ENCODE peak calls at places on chromosomes 12 and 14, in five cellular contexts. K, O, B, H and I are unnamed samples. For H3F3A, the result is how much of the 10 kb centered on the place peaks cover.

GRCh38 chr14:74978416-74978947 is 23.1 kb upstream of the PGF start:
- DNase-seq in K (peak), O (peak), B (peak), H (no peak), I (peak)

GRCh38 chr12:10497602-10498001 is 8.1 kb upstream of the EIF2S3B start:
- DNase-seq in K (no peak), O (no peak), B (no peak), H (no peak), I (no peak)

GRCh38 chr12:91577586-91578539 is 395.2 kb upstream of the DCN start:
- DNase-seq in K (peak), O (no peak), B (peak), H (peak), I (peak)

GRCh38 chr14:81193924-81194633 is 26.7 kb downstream of the GTF2A1 start:
- DNase-seq in K (peak), O (no peak), B (no peak), H (peak), I (no peak)

GRCh38 chr12:77031745-77032144 is 33.6 kb downstream of the E2F7 start:
- DNase-seq in K (no peak), O (no peak), B (peak), H (no peak), I (peak)

GRCh38 chr12:130658106-130658505 is 58.0 kb downstream of the RIMBP2 start:
- DNase-seq in K (no peak), O (no peak), B (no peak), H (no peak), I (no peak)

GRCh38 chr14:90607141-90607540 is 209.1 kb downstream of the TTC7B start:
- DNase-seq in K (no peak), O (no peak), B (no peak), H (no peak), I (no peak)

GRCh38 chr12:40325349-40325960 is 100.7 kb downstream of the LRRK2 start:
- DNase-seq in K (peak), O (peak), B (peak), H (peak), I (peak)

GRCh38 chr14:30143617-30144016 is 216.0 kb upstream of the PRKD1 start:
- DNase-seq in K (no peak), O (no peak), B (no peak), H (no peak), I (peak)

GRCh38 chr14:78519863-78520262 is 349.7 kb downstream of the NRXN3 start:
- DNase-seq in K (peak), O (peak), B (no peak), H (no peak), I (peak)

GRCh38 chr12:5171701-5172100 is 128.0 kb downstream of the KCNA5 start:
- DNase-seq in K (peak), O (peak), B (peak), H (peak), I (peak)

GRCh38 chr12:96456265-96456974 is 33.0 kb upstream of the CFAP54 start:
- DNase-seq in K (no peak), O (no peak), B (no peak), H (no peak), I (no peak)

GRCh38 chr12:12563529-12563928 is 866 bp upstream of the DUSP16 start:
- DNase-seq in K (no peak), O (peak), B (no peak), H (no peak), I (peak)

GRCh38 chr14:68495101-68495637 is 297.7 kb downstream of the ZFP36L1 start:
- DNase-seq in K (peak), O (no peak), B (no peak), H (no peak), I (peak)

GRCh38 chr12:130522244-130522834 is 184.7 kb downstream of the PIWIL1 start:
- DNase-seq in K (no peak), O (no peak), B (peak), H (no peak), I (no peak)

GRCh38 chr14:51086044-51086443 is 8.9 kb downstream of the TRIM9 start:
- DNase-seq in K (no peak), O (no peak), B (no peak), H (no peak), I (no peak)

GRCh38 chr12:56724989-56725722 is at the start of gene NACA:
- DNase-seq in K (peak), O (peak), B (peak), H (peak), I (peak)

GRCh38 chr14:100539319-100539645 is 47.9 kb downstream of the BEGAIN start:
- DNase-seq in K (no peak), O (no peak), B (peak), H (no peak), I (no peak)

GRCh38 chr12:64036414-64036813 is 185.7 kb downstream of the KICS2 start:
- DNase-seq in K (peak), O (no peak), B (no peak), H (no peak), I (peak)

GRCh38 chr12:124920353-124920935 is 6.0 kb upstream of the UBC start:
- DNase-seq in K (no peak), O (peak), B (no peak), H (no peak), I (no peak)

GRCh38 chr14:32702571-32702970 is 236.1 kb upstream of the NPAS3 start:
- DNase-seq in K (no peak), O (peak), B (no peak), H (peak), I (peak)

GRCh38 chr14:30572771-30573170 is 13.8 kb downstream of the G2E3 start:
- DNase-seq in K (no peak), O (no peak), B (no peak), H (no peak), I (no peak)

GRCh38 chr12:112971248-112971647 is 7.1 kb upstream of the OAS2 start:
- DNase-seq in K (no peak), O (no peak), B (peak), H (no peak), I (no peak)

GRCh38 chr12:109735825-109736551 is 22.4 kb downstream of the FAM222A start:
- DNase-seq in K (no peak), O (no peak), B (peak), H (no peak), I (no peak)

GRCh38 chr12:129073157-129073915 is 220.1 kb downstream of the GLT1D1 start:
- DNase-seq in K (no peak), O (no peak), B (no peak), H (no peak), I (no peak)

GRCh38 chr12:50099302-50100008 is 4.4 kb upstream of the GPD1 start:
- DNase-seq in K (peak), O (no peak), B (no peak), H (no peak), I (peak)

GRCh38 chr12:131458048-131458374 is 252.9 kb upstream of the SFSWAP start:
- DNase-seq in K (no peak), O (no peak), B (no peak), H (no peak), I (no peak)

GRCh38 chr12:32546272-32546671 is 132.8 kb upstream of the DNM1L start:
- DNase-seq in K (no peak), O (no peak), B (no peak), H (no peak), I (no peak)

GRCh38 chr12:122203968-122204828 is 689 bp downstream of the B3GNT4 start:
- DNase-seq in K (no peak), O (peak), B (peak), H (no peak), I (peak)

GRCh38 chr14:31206536-31207286 is 882 bp downstream of the HECTD1 start:
- DNase-seq in K (peak), O (peak), B (peak), H (peak), I (peak)

GRCh38 chr14:104316121-104316722 is 177.8 kb downstream of the KIF26A start:
- DNase-seq in K (no peak), O (no peak), B (no peak), H (no peak), I (no peak)

GRCh38 chr12:122872815-122873361 is 23.0 kb downstream of the VPS37B start:
- DNase-seq in K (no peak), O (no peak), B (peak), H (peak), I (no peak)

GRCh38 chr14:101463566-101464171 is 97.6 kb upstream of the DIO3 start:
- DNase-seq in K (no peak), O (no peak), B (no peak), H (no peak), I (no peak)

GRCh38 chr14:81435578-81436295 is 35.6 kb upstream of the STON2 start:
- DNase-seq in K (peak), O (peak), B (peak), H (peak), I (peak)

GRCh38 chr12:49973361-49973830 is 649 bp downstream of the AQP6 start:
- DNase-seq in K (no peak), O (no peak), B (no peak), H (no peak), I (no peak)

GRCh38 chr12:106551410-106551809 is 31.4 kb upstream of the RFX4 start:
- DNase-seq in K (peak), O (no peak), B (no peak), H (no peak), I (no peak)

GRCh38 chr12:98582093-98582492 is 11.4 kb upstream of the SLC25A3 start:
- DNase-seq in K (peak), O (no peak), B (no peak), H (no peak), I (peak)

GRCh38 chr14:68230941-68231717 is 411.6 kb downstream of the RAD51B start:
- DNase-seq in K (peak), O (no peak), B (no peak), H (no peak), I (peak)

DNA sequence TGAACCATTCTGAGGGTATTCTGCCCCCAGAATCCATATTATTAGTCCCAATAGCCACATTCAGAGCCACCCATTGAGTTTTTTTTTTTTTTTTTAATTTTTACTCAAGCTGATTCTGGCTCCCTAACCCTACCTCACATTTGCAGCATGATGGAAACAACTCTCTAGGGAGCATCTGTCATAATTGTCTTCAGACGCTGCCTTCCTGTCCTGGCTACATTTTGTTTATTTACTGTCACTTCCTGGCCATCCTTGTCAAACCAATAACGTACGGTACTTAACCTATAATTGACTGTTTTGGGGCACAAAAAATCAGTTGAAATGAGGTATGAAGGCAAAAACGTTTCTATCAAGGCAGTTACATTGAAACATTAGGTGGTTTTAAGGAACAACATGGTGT is 2.1 kb downstream of the GLIPR1 start:
- DNase-seq in K (no peak), O (no peak), B (no peak), H (no peak), I (peak)
- H3K9ac ChIP-seq in K (no peak), O (no peak), B (peak), H (no peak), I (peak)

GRCh38 chr12:1720494-1720893 is 29.6 kb downstream of the ADIPOR2 start:
- DNase-seq in K (no peak), O (no peak), B (no peak), H (no peak), I (no peak)
- H3F3A ChIP-seq in K (under half), O (under half), B (under half), H (under half), I (under half)

GRCh38 chr12:82620917-82621316 is 65.8 kb upstream of the TMTC2 start:
- DNase-seq in K (no peak), O (no peak), B (no peak), H (no peak), I (no peak)
- H3K27ac ChIP-seq in K (no peak), O (no peak), B (no peak), H (no peak), I (no peak)

GRCh38 chr14:24607081-24607480 is 2.4 kb downstream of the GZMH start:
- DNase-seq in K (no peak), O (no peak), B (no peak), H (peak), I (no peak)

GRCh38 chr14:24609667-24610344 is at the start of gene GZMH:
- DNase-seq in K (no peak), O (no peak), B (no peak), H (peak), I (no peak)

GRCh38 chr14:24607635-24608492 is 1.6 kb downstream of the GZMH start:
- DNase-seq in K (no peak), O (no peak), B (no peak), H (no peak), I (no peak)

DNA sequence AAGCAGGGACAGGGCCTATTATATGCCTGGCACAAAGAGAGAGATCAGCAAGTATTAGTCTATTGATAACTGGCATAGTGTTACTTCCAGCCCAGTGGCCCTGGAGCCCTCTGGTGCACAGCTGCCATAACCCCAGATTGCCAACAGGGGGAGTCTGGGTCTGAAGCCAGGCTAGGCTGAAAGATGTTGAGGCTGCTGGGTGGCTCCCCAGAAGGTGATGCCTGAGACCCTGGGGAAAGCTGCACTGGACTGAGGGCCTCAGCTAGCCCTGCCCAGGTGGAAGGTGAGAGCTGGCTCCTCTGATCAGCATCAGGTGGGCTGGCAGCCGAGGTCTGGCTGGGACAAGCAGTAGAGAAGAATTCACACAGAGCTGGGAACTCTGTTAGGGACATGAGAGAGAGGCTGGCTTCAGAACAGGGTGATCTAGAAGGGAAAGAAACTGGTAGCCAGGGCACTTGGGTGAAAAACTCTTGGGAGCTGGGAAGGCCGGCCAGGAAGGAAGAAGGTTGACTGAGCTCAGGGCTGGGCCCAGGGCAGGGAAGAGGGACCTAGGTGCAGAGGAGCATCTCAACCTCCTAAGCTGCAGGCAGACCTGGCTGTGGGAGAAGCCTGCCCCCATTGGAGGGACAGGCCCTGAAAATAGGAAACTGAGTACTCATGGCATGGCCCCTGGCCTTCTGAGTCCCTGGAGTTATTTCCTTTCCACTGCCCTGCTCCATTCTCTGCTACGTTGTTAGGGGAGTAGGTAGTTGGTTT is 3.9 kb downstream of the GZMH start:
- DNase-seq in K (peak), O (peak), B (peak), H (peak), I (peak)
- H3K9ac ChIP-seq in K (no peak), O (no peak), B (no peak), H (no peak), I (no peak)